ENCODE peak calls at places on chromosome 3, in nine cellular contexts. X is neural progenitor cell; Q is K562; Y is GM13976; W is endothelial cell; M is CD4-positive, alpha-beta T cell; E is IMR-90; N is transverse colon; K is fibroblast of the aortic adventitia. F is an unnamed sample.

GRCh38 chr3:141487419-141488345 is 855 bp downstream of the RASA2 start:
- DNase-seq in X (peak; percentile 87), Q (peak; percentile 78), Y (peak; percentile 77), W (peak; percentile 69), M (peak; percentile 80), E (peak; percentile 44), N (peak; percentile 92), K (peak; percentile 30), F (peak; percentile 92)

GRCh38 chr3:158718490-158719170 is 13.6 kb downstream of the RARRES1 start:
- DNase-seq in X (no peak), Q (no peak), Y (no peak), W (no peak), M (no peak), E (peak; percentile 94), N (peak; percentile 35), K (peak; percentile 92), F (no peak)

GRCh38 chr3:50616003-50616769 is 765 bp upstream of the MAPKAPK3 start:
- DNase-seq in X (peak; percentile 94), Q (peak; percentile 80), Y (peak; percentile 85), W (peak; percentile 85), M (peak; percentile 72), E (peak; percentile 79), N (peak; percentile 92), K (peak; percentile 83), F (peak; percentile 89)

GRCh38 chr3:174614046-174614445 is 245.1 kb upstream of the NAALADL2 start:
- DNase-seq in X (no peak), Q (no peak), Y (no peak), W (no peak), M (no peak), E (no peak), N (no peak), K (no peak), F (no peak)

GRCh38 chr3:17544632-17545031 is 197.8 kb downstream of the TBC1D5 start:
- DNase-seq in X (no peak), Q (no peak), Y (no peak), W (no peak), M (no peak), E (peak; percentile 1), N (no peak), K (peak; percentile 23), F (no peak)

GRCh38 chr3:98814799-98815450 is 51.8 kb downstream of the ST3GAL6 start:
- DNase-seq in X (no peak), Q (no peak), Y (no peak), W (no peak), M (no peak), E (peak; percentile 90), N (no peak), K (peak; percentile 73), F (no peak)

GRCh38 chr3:106963446-106963845 is 413.8 kb upstream of the CCDC54 start:
- DNase-seq in X (no peak), Q (no peak), Y (no peak), W (no peak), M (no peak), E (peak; percentile 59), N (no peak), K (peak; percentile 66), F (no peak)

GRCh38 chr3:190566043-190566933 is 52.4 kb downstream of the IL1RAP start:
- DNase-seq in X (no peak), Q (no peak), Y (no peak), W (peak; percentile 32), M (no peak), E (peak; percentile 100), N (peak; percentile 50), K (peak; percentile 100), F (peak; percentile 86)

GRCh38 chr3:99648091-99648490 is 9.7 kb downstream of the COL8A1 start:
- DNase-seq in X (no peak), Q (no peak), Y (no peak), W (no peak), M (no peak), E (peak; percentile 74), N (peak; percentile 29), K (peak; percentile 63), F (no peak)

GRCh38 chr3:194069421-194070219 is 66.3 kb upstream of the HES1 start:
- DNase-seq in X (no peak), Q (no peak), Y (no peak), W (no peak), M (no peak), E (peak; percentile 24), N (no peak), K (peak; percentile 31), F (no peak)

GRCh38 chr3:132721479-132722164 is 587 bp downstream of the NPHP3 start:
- DNase-seq in X (peak; percentile 88), Q (peak; percentile 23), Y (no peak), W (peak; percentile 76), M (no peak), E (peak; percentile 67), N (peak; percentile 65), K (peak; percentile 60), F (peak; percentile 88)

DNA sequence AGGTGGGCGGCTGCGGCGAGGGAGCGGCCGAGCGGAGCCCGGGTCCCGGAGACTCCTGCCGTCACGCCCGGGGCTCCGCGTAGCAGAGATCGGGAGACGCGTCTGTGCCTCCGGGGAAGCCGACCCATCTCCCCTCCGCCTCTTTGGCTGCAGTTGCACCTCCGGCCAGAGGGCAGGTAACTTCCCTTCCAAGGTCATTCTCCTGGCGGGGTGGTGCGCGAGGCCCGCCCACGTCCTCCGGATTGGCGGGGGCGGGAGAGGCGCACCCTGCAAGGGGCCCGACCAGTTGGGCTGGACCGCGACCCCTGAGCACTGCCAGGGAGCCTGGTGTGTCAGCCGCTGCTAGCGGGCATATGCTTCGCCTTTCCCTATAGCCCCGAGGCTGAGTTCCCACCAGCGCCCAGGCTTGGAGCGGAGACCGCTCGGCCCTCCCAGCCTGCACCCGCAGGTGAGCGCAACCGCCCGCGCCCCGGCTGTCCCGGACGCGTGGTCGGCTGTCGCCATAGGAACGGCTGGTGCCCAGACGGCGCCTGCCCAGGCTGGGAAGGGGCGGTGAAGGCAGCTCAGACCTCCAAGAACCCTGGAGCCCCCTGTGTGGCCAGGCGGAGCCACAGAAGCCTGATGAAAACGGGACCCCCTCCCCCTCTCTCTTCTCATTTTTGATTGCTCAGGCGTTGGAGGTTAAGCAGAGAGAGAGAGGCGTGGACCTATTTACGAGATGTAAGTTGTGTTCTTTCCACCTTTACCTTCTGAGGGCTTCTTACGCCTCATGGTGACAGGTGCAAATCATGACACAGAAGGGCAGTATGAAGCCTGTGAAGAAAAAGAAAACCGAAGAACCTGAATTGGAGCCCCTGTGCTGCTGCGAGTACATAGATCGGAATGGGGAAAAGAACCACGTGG is 453 bp downstream of the ZDHHC23 start:
- DNase-seq in X (peak; percentile 79), Q (no peak), Y (peak; percentile 63), W (peak; percentile 38), M (peak; percentile 3), E (no peak), N (peak; percentile 65), K (no peak), F (peak; percentile 79)
- TF ChIP-seq CTCF in X (no peak), Q (no peak), Y (no peak), W (no peak), M (no peak), E (no peak), N (peak; percentile 32), K (no peak), F (no peak)

GRCh38 chr3:9800529-9800928 is 7.6 kb downstream of the ARPC4 start:
- DNase-seq in X (no peak), Q (no peak), Y (no peak), W (no peak), M (no peak), E (no peak), N (no peak), K (no peak), F (no peak)
- TF ChIP-seq CTCF in X (peak; percentile 44), Q (peak; percentile 22), Y (no peak), W (no peak), M (no peak), E (peak; percentile 18), N (peak; percentile 19), K (peak; percentile 14), F (peak; percentile 5)

DNA sequence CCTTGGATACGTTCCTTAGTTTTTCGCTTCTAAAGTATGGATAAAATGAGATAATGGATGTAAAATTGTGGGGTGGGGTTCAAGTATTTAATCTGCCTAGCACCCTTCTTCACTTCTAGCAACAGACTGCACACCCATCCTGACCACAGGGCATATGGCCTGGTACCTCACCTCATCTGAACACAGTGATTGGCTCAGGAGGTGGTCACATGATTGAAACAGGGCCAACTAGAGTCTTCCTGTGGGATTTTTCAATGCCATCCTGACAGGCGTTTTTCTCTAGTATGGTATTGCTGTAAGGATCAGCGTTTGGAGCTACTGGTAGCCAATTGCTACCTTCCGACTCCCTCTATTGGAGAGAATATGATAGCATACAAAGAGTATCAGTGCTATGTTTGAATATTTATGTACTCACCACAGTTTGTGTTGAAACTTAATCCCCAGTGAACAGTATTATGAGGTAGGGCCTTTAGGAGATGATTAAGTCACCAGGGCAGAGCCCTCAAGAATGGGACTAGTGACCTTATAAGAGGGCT is 172.2 kb downstream of the PPM1L start:
- DNase-seq in X (no peak), Q (peak; percentile 7), Y (peak; percentile 15), W (no peak), M (no peak), E (no peak), N (no peak), K (no peak), F (no peak)
- TF ChIP-seq CTCF in X (peak; percentile 19), Q (no peak), Y (peak; percentile 21), W (no peak), M (no peak), E (peak; percentile 4), N (no peak), K (no peak), F (no peak)

GRCh38 chr3:45440562-45440961 is 52.2 kb downstream of the LARS2 start:
- DNase-seq in X (no peak), Q (no peak), Y (no peak), W (no peak), M (no peak), E (no peak), N (no peak), K (no peak), F (no peak)

GRCh38 chr3:45443459-45443858 is 55.1 kb downstream of the LARS2 start:
- DNase-seq in X (no peak), Q (no peak), Y (no peak), W (no peak), M (no peak), E (no peak), N (no peak), K (no peak), F (no peak)

GRCh38 chr3:45446706-45447105 is 58.3 kb downstream of the LARS2 start:
- DNase-seq in X (no peak), Q (no peak), Y (no peak), W (no peak), M (no peak), E (no peak), N (no peak), K (peak; percentile 31), F (no peak)

GRCh38 chr3:45441570-45442313 is 53.4 kb downstream of the LARS2 start:
- DNase-seq in X (no peak), Q (no peak), Y (no peak), W (no peak), M (no peak), E (no peak), N (no peak), K (no peak), F (no peak)

GRCh38 chr3:45442679-45443214 is 54.4 kb downstream of the LARS2 start:
- DNase-seq in X (no peak), Q (no peak), Y (no peak), W (no peak), M (no peak), E (no peak), N (no peak), K (no peak), F (no peak)
- TF ChIP-seq CTCF in X (no peak), Q (no peak), Y (no peak), W (no peak), M (no peak), E (no peak), N (no peak), K (no peak), F (no peak)